ENCODE peak calls at places on chromosomes 4 and X, in six cellular contexts. D is hypothalamus, B is EH, P is occipital lobe, I is activated gamma-delta T cell treated with Interleukin-2 at 50 U/mL for 16 hours, Y is substantia nigra. O is an unnamed sample.

GRCh38 chr4:99945718-99946345 is 586 bp downstream of the DNAJB14 start:
- DNase-seq in D (peak), B (peak), P (peak), I (no peak), Y (no peak), O (no peak)

GRCh38 chr4:152640058-152640921 is 39.5 kb downstream of the TMEM154 start:
- DNase-seq in D (no peak), B (peak), P (no peak), I (no peak), Y (no peak), O (no peak)

GRCh38 chrX:70437011-70437410 is 7.6 kb upstream of the DLG3 start:
- DNase-seq in D (no peak), B (no peak), P (no peak), I (no peak), Y (no peak), O (no peak)

GRCh38 chr4:120769227-120769626 is 153.3 kb downstream of the PRDM5 start:
- DNase-seq in D (no peak), B (peak), P (no peak), I (no peak), Y (no peak), O (no peak)

GRCh38 chr4:127268367-127268766 is 364.4 kb upstream of the INTU start:
- DNase-seq in D (no peak), B (no peak), P (no peak), I (no peak), Y (no peak), O (no peak)

GRCh38 chr4:155304375-155304774 is 72.4 kb downstream of the MAP9 start:
- DNase-seq in D (no peak), B (no peak), P (no peak), I (no peak), Y (no peak), O (no peak)

GRCh38 chrX:131791608-131792355 is 231.3 kb upstream of the STK26 start:
- DNase-seq in D (no peak), B (no peak), P (no peak), I (no peak), Y (no peak), O (no peak)

GRCh38 chr4:41156574-41156973 is 57.8 kb downstream of the APBB2 start:
- DNase-seq in D (no peak), B (peak), P (no peak), I (no peak), Y (no peak), O (no peak)